ENCODE peak calls at places on chromosome 2, in six cellular contexts. F is D341Med, W is pulmonary artery endothelial cell, B is Right ventricle myocardium inferior, X is T1000, M is MCF 10A. D is an unnamed sample.

GRCh38 chr2:191899442-191899841 is 52.6 kb upstream of the CAVIN2 start:
- DNase-seq in W (peak), B (no peak), M (peak), X (no peak), F (no peak), D (no peak)

GRCh38 chr2:48016620-48017019 is 110.3 kb upstream of the FBXO11 start:
- DNase-seq in M (peak), X (no peak), W (no peak), F (no peak), B (no peak), D (no peak)

GRCh38 chr2:134155134-134155533 is 98.7 kb upstream of the MGAT5 start:
- DNase-seq in X (no peak), M (no peak), W (no peak), F (no peak), B (no peak), D (no peak)

GRCh38 chr2:191910518-191910917 is 63.6 kb upstream of the CAVIN2 start:
- DNase-seq in W (no peak), X (no peak), M (peak), F (no peak), B (no peak), D (no peak)

GRCh38 chr2:8424997-8425900 is 256.6 kb upstream of the ID2 start:
- DNase-seq in W (no peak), M (no peak), X (no peak), B (no peak), F (no peak), D (no peak)

GRCh38 chr2:74429487-74430451 is 8.2 kb downstream of the WDR54 start:
- DNase-seq in W (no peak), X (no peak), F (no peak), M (no peak), B (no peak), D (no peak)

GRCh38 chr2:167293172-167293781 is 405.0 kb downstream of the XIRP2 start:
- DNase-seq in M (peak), X (no peak), B (no peak), W (no peak), F (peak), D (peak)

GRCh38 chr2:86831537-86831936 is 30.1 kb downstream of the CD8B start:
- DNase-seq in B (no peak), X (no peak), F (no peak), M (no peak), W (no peak), D (no peak)

GRCh38 chr2:147600223-147600622 is 244.6 kb upstream of the ACVR2A start:
- DNase-seq in M (peak), F (no peak), B (no peak), X (no peak), W (no peak), D (no peak)

GRCh38 chr2:102301867-102302362 is 9.4 kb upstream of the IL1RL1 start:
- DNase-seq in F (no peak), M (peak), X (no peak), B (no peak), W (no peak), D (no peak)

GRCh38 chr2:4192119-4192518 is 488.7 kb downstream of the DCDC2C start:
- DNase-seq in F (no peak), X (no peak), B (peak), M (no peak), W (no peak), D (no peak)

GRCh38 chr2:62441824-62442223 is 64.2 kb downstream of the TMEM17 start:
- DNase-seq in B (no peak), W (no peak), F (no peak), X (no peak), M (no peak), D (no peak)

GRCh38 chr2:96205888-96206287 is 2.7 kb downstream of the STARD7 start:
- DNase-seq in B (no peak), F (no peak), W (no peak), X (no peak), M (peak), D (no peak)

GRCh38 chr2:3205845-3206244 is 171.8 kb downstream of the EIPR1 start:
- DNase-seq in W (no peak), B (no peak), M (no peak), F (no peak), X (no peak), D (no peak)

GRCh38 chr2:24832991-24833671 is 39.9 kb downstream of the CENPO start:
- DNase-seq in W (no peak), F (no peak), M (no peak), X (no peak), B (no peak), D (no peak)

GRCh38 chr2:174666786-174667369 is 69.3 kb upstream of the WIPF1 start:
- DNase-seq in F (no peak), M (no peak), W (no peak), X (no peak), B (no peak), D (no peak)

GRCh38 chr2:88180594-88181240 is 10.6 kb downstream of the THNSL2 start:
- DNase-seq in B (no peak), W (no peak), X (peak), F (no peak), M (peak), D (no peak)

GRCh38 chr2:46163804-46164569 is 133.2 kb upstream of the EPAS1 start:
- DNase-seq in M (peak), X (peak), W (no peak), F (no peak), B (no peak), D (no peak)

GRCh38 chr2:120678251-120678650 is 57.4 kb upstream of the GLI2 start:
- DNase-seq in M (no peak), W (no peak), X (no peak), B (no peak), F (no peak), D (no peak)

GRCh38 chr2:127753374-127753773 is 52.1 kb downstream of the SFT2D3 start:
- DNase-seq in W (no peak), X (no peak), F (no peak), M (no peak), B (no peak), D (no peak)

GRCh38 chr2:84234103-84234502 is 225.0 kb downstream of the SUCLG1 start:
- DNase-seq in X (peak), W (no peak), B (no peak), F (no peak), M (peak), D (no peak)

GRCh38 chr2:187139469-187139868 is 290.5 kb upstream of the ZSWIM2 start:
- DNase-seq in F (no peak), M (no peak), X (no peak), B (no peak), W (no peak), D (peak)

GRCh38 chr2:138403431-138403927 is 98.1 kb upstream of the SPOPL start:
- DNase-seq in M (no peak), X (no peak), F (no peak), W (no peak), B (no peak), D (no peak)

GRCh38 chr2:126784045-126784444 is 114.6 kb upstream of the TEX51 start:
- DNase-seq in F (no peak), B (no peak), M (no peak), X (no peak), W (no peak), D (no peak)

GRCh38 chr2:72108121-72108520 is 39.5 kb downstream of the CYP26B1 start:
- DNase-seq in B (no peak), X (no peak), W (no peak), F (no peak), M (peak), D (no peak)

GRCh38 chr2:200324362-200324761 is 17.9 kb downstream of the SPATS2L start:
- DNase-seq in X (no peak), M (no peak), B (no peak), W (no peak), F (no peak), D (no peak)

GRCh38 chr2:118974103-118974911 is 32.3 kb downstream of the MARCO start:
- DNase-seq in X (no peak), B (no peak), M (peak), F (no peak), W (no peak), D (no peak)

GRCh38 chr2:164155558-164155957 is 419.8 kb upstream of the FIGN start:
- DNase-seq in X (no peak), F (no peak), B (no peak), W (no peak), M (peak), D (no peak)

GRCh38 chr2:64327510-64328414 is 126.2 kb upstream of the LGALSL start:
- DNase-seq in X (no peak), F (peak), B (peak), M (no peak), W (no peak), D (peak)

GRCh38 chr2:197170137-197170682 is 140.4 kb downstream of the ANKRD44 start:
- DNase-seq in M (no peak), B (no peak), F (no peak), X (no peak), W (no peak), D (no peak)

GRCh38 chr2:202164409-202164808 is 74.0 kb downstream of the SUMO1 start:
- DNase-seq in F (no peak), X (no peak), B (no peak), M (no peak), W (no peak), D (no peak)

GRCh38 chr2:178422097-178422496 is 28.9 kb downstream of the PRKRA start:
- DNase-seq in F (no peak), B (no peak), X (no peak), W (no peak), M (no peak), D (no peak)

GRCh38 chr2:7552825-7553550 is 635.8 kb downstream of the RNF144A start:
- DNase-seq in B (no peak), W (no peak), M (no peak), F (no peak), X (no peak), D (no peak)

GRCh38 chr2:212709287-212709686 is 170.7 kb upstream of the ERBB4 start:
- DNase-seq in M (no peak), B (no peak), F (no peak), X (no peak), W (no peak), D (no peak)

GRCh38 chr2:191857406-191857805 is 10.5 kb upstream of the CAVIN2 start:
- DNase-seq in M (peak), F (no peak), B (no peak), W (peak), X (no peak), D (no peak)

GRCh38 chr2:86254576-86255538 is 55.6 kb downstream of the MRPL35 start:
- DNase-seq in M (no peak), W (no peak), B (no peak), X (no peak), F (no peak), D (peak)

D was measured in left ventricle myocardium superior.